ENCODE peak calls at places on chromosomes 13 and 19, in five cellular contexts. One of them, this sample, is unnamed.

GRCh38 chr13:32830632-32831031 is 185.6 kb upstream of the KL start:
- DNase-seq in mesendoderm: no peak
- DNase-seq in suprapubic skin: no peak
- DNase-seq in tibial nerve: no peak
- DNase-seq in effector memory CD4-positive, alpha-beta T cell: no peak
- DNase-seq in this sample: no peak

GRCh38 chr19:4474504-4475136 is 2.5 kb downstream of the HDGFL2 start:
- DNase-seq in mesendoderm: peak
- DNase-seq in suprapubic skin: no peak
- DNase-seq in tibial nerve: no peak
- DNase-seq in effector memory CD4-positive, alpha-beta T cell: no peak
- DNase-seq in this sample: peak

GRCh38 chr13:38667526-38668094 is 19.3 kb upstream of the FREM2 start:
- DNase-seq in mesendoderm: no peak
- DNase-seq in suprapubic skin: no peak
- DNase-seq in tibial nerve: no peak
- DNase-seq in effector memory CD4-positive, alpha-beta T cell: no peak
- DNase-seq in this sample: no peak

GRCh38 chr19:41298327-41298964 is 11.5 kb upstream of the CCDC97 start:
- DNase-seq in mesendoderm: peak
- DNase-seq in suprapubic skin: no peak
- DNase-seq in tibial nerve: peak
- DNase-seq in effector memory CD4-positive, alpha-beta T cell: peak
- DNase-seq in this sample: no peak

GRCh38 chr19:46442808-46443450 is 14.2 kb upstream of the PNMA8C start:
- DNase-seq in mesendoderm: no peak
- DNase-seq in suprapubic skin: no peak
- DNase-seq in tibial nerve: no peak
- DNase-seq in effector memory CD4-positive, alpha-beta T cell: no peak
- DNase-seq in this sample: no peak

GRCh38 chr13:110433014-110433413 is 125.9 kb downstream of the COL4A2 start:
- DNase-seq in mesendoderm: no peak
- DNase-seq in suprapubic skin: no peak
- DNase-seq in tibial nerve: no peak
- DNase-seq in effector memory CD4-positive, alpha-beta T cell: no peak
- DNase-seq in this sample: no peak

GRCh38 chr19:19098703-19099632 is 35.2 kb downstream of the SLC25A42 start:
- DNase-seq in mesendoderm: no peak
- DNase-seq in suprapubic skin: no peak
- DNase-seq in tibial nerve: no peak
- DNase-seq in effector memory CD4-positive, alpha-beta T cell: no peak
- DNase-seq in this sample: peak

GRCh38 chr13:99362362-99362761 is 55.2 kb upstream of the GPR183 start:
- DNase-seq in mesendoderm: no peak
- DNase-seq in suprapubic skin: no peak
- DNase-seq in tibial nerve: no peak
- DNase-seq in effector memory CD4-positive, alpha-beta T cell: no peak
- DNase-seq in this sample: no peak

GRCh38 chr19:3608750-3609322 is 2.2 kb upstream of the TBXA2R start:
- DNase-seq in mesendoderm: no peak
- DNase-seq in suprapubic skin: no peak
- DNase-seq in tibial nerve: no peak
- DNase-seq in effector memory CD4-positive, alpha-beta T cell: no peak
- DNase-seq in this sample: no peak

GRCh38 chr13:108213946-108214345 is 1.4 kb downstream of the LIG4 start:
- DNase-seq in mesendoderm: no peak
- DNase-seq in suprapubic skin: no peak
- DNase-seq in tibial nerve: no peak
- DNase-seq in effector memory CD4-positive, alpha-beta T cell: no peak
- DNase-seq in this sample: no peak

GRCh38 chr13:45833663-45834062 is 17.9 kb downstream of the SIAH3 start:
- DNase-seq in mesendoderm: no peak
- DNase-seq in suprapubic skin: no peak
- DNase-seq in tibial nerve: no peak
- DNase-seq in effector memory CD4-positive, alpha-beta T cell: no peak
- DNase-seq in this sample: no peak

GRCh38 chr13:74073231-74073630 is 61.0 kb downstream of the KLF12 start:
- DNase-seq in mesendoderm: no peak
- DNase-seq in suprapubic skin: no peak
- DNase-seq in tibial nerve: no peak
- DNase-seq in effector memory CD4-positive, alpha-beta T cell: no peak
- DNase-seq in this sample: no peak

GRCh38 chr19:45770192-45771101 is 1.4 kb upstream of the SIX5 start:
- DNase-seq in mesendoderm: peak
- DNase-seq in suprapubic skin: peak
- DNase-seq in tibial nerve: peak
- DNase-seq in effector memory CD4-positive, alpha-beta T cell: peak
- DNase-seq in this sample: peak

GRCh38 chr13:112743451-112744305 is 53.8 kb downstream of the ATP11A start:
- DNase-seq in mesendoderm: no peak
- DNase-seq in suprapubic skin: no peak
- DNase-seq in tibial nerve: no peak
- DNase-seq in effector memory CD4-positive, alpha-beta T cell: no peak
- DNase-seq in this sample: no peak

GRCh38 chr19:28341810-28342350 is 871.1 kb downstream of the UQCRFS1 start:
- DNase-seq in mesendoderm: no peak
- DNase-seq in suprapubic skin: no peak
- DNase-seq in tibial nerve: no peak
- DNase-seq in effector memory CD4-positive, alpha-beta T cell: no peak
- DNase-seq in this sample: no peak

GRCh38 chr13:44618326-44618725 is 42.2 kb upstream of the TSC22D1 start:
- DNase-seq in mesendoderm: no peak
- DNase-seq in suprapubic skin: no peak
- DNase-seq in tibial nerve: no peak
- DNase-seq in effector memory CD4-positive, alpha-beta T cell: no peak
- DNase-seq in this sample: no peak

GRCh38 chr13:26896986-26897668 is 136.5 kb upstream of the GPR12 start:
- DNase-seq in mesendoderm: peak
- DNase-seq in suprapubic skin: no peak
- DNase-seq in tibial nerve: no peak
- DNase-seq in effector memory CD4-positive, alpha-beta T cell: no peak
- DNase-seq in this sample: peak

GRCh38 chr19:45615795-45616708 is 14.0 kb upstream of the GPR4 start:
- DNase-seq in mesendoderm: peak
- DNase-seq in suprapubic skin: peak
- DNase-seq in tibial nerve: peak
- DNase-seq in effector memory CD4-positive, alpha-beta T cell: peak
- DNase-seq in this sample: peak

GRCh38 chr19:45492627-45493470 is 4.0 kb downstream of the RTN2 start:
- DNase-seq in mesendoderm: peak
- DNase-seq in suprapubic skin: no peak
- DNase-seq in tibial nerve: no peak
- DNase-seq in effector memory CD4-positive, alpha-beta T cell: no peak
- DNase-seq in this sample: peak

GRCh38 chr19:15280915-15281683 is 48.9 kb upstream of the EPHX3 start:
- DNase-seq in mesendoderm: peak
- DNase-seq in suprapubic skin: peak
- DNase-seq in tibial nerve: peak
- DNase-seq in effector memory CD4-positive, alpha-beta T cell: no peak
- DNase-seq in this sample: no peak

GRCh38 chr19:15900504-15900903 is 2.6 kb upstream of the CYP4F2 start:
- DNase-seq in mesendoderm: no peak
- DNase-seq in suprapubic skin: no peak
- DNase-seq in tibial nerve: no peak
- DNase-seq in effector memory CD4-positive, alpha-beta T cell: no peak
- DNase-seq in this sample: no peak

GRCh38 chr19:677201-677600 is 1.0 kb downstream of the FSTL3 start:
- DNase-seq in mesendoderm: no peak
- DNase-seq in suprapubic skin: no peak
- DNase-seq in tibial nerve: peak
- DNase-seq in effector memory CD4-positive, alpha-beta T cell: no peak
- DNase-seq in this sample: peak

GRCh38 chr13:86945596-86945995 is 725.6 kb upstream of the SLITRK5 start:
- DNase-seq in mesendoderm: no peak
- DNase-seq in suprapubic skin: no peak
- DNase-seq in tibial nerve: no peak
- DNase-seq in effector memory CD4-positive, alpha-beta T cell: no peak
- DNase-seq in this sample: no peak

GRCh38 chr19:47240996-47241918 is 10.3 kb upstream of the BBC3 start:
- DNase-seq in mesendoderm: peak
- DNase-seq in suprapubic skin: no peak
- DNase-seq in tibial nerve: peak
- DNase-seq in effector memory CD4-positive, alpha-beta T cell: peak
- DNase-seq in this sample: peak

GRCh38 chr13:113628291-113629270 is 29.4 kb downstream of the ATP4B start:
- DNase-seq in mesendoderm: no peak
- DNase-seq in suprapubic skin: peak
- DNase-seq in tibial nerve: no peak
- DNase-seq in effector memory CD4-positive, alpha-beta T cell: no peak
- DNase-seq in this sample: no peak

DNA sequence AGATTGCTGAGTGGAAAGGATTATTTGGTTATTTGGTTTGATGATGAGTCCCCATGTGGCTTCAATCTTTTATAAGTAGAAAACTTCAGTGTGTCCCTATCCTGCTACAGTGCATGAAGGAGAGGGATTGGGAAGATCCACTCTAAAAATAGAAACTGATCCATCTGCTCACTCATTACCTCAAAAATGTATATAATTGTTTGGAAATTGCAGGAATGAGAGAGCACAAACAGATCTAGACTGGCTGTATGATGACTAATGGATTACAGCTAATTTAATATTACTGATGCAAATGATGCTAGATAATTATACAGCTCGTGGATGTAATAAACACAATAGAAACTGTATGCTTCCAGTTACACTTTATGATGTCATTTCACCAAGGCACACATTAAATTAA is 625.3 kb upstream of the PRR20A start:
- DNase-seq in mesendoderm: no peak
- DNase-seq in suprapubic skin: no peak
- DNase-seq in tibial nerve: no peak
- DNase-seq in effector memory CD4-positive, alpha-beta T cell: no peak
- DNase-seq in this sample: no peak
- H3K4me3 ChIP-seq in mesendoderm: no peak
- H3K4me3 ChIP-seq in suprapubic skin: no peak
- H3K4me3 ChIP-seq in tibial nerve: no peak
- H3K4me3 ChIP-seq in effector memory CD4-positive, alpha-beta T cell: no peak
- H3K4me3 ChIP-seq in this sample: no peak

DNA sequence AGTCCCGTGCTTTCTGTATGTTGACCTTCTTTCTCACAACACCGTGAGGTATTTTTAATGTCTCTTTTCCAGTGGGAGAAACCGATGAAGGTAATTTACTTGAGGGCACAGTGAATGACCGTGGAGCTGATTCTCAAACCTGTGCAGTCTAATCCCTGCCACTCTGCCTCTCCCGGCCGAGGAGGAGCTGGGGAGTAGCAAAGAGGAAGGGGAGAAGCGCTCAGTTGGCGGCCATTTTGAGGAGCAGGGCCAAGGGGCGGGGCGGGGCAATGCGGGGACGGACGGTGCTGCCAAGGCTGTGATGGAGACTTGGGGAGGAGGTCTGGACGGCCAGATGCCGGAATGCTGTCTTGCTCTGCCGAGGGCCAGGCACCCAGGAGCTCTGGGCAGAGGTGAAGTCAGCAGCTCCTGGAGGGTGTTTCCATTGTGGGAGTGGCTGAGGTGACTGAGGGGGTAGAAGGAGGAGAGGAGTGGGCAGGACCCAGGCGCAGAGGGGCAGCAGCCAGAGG is 12.4 kb upstream of the RANBP3 start:
- DNase-seq in mesendoderm: peak
- DNase-seq in suprapubic skin: no peak
- DNase-seq in tibial nerve: no peak
- DNase-seq in effector memory CD4-positive, alpha-beta T cell: no peak
- DNase-seq in this sample: peak
- H3K4me3 ChIP-seq in mesendoderm: no peak
- H3K4me3 ChIP-seq in suprapubic skin: no peak
- H3K4me3 ChIP-seq in tibial nerve: peak
- H3K4me3 ChIP-seq in effector memory CD4-positive, alpha-beta T cell: no peak
- H3K4me3 ChIP-seq in this sample: peak

GRCh38 chr19:42370667-42371066 is 19.4 kb downstream of the CNFN start:
- DNase-seq in mesendoderm: peak
- DNase-seq in suprapubic skin: no peak
- DNase-seq in tibial nerve: no peak
- DNase-seq in effector memory CD4-positive, alpha-beta T cell: no peak
- DNase-seq in this sample: peak

GRCh38 chr19:42368360-42368759 is 21.7 kb downstream of the CNFN start:
- DNase-seq in mesendoderm: no peak
- DNase-seq in suprapubic skin: no peak
- DNase-seq in tibial nerve: no peak
- DNase-seq in effector memory CD4-positive, alpha-beta T cell: no peak
- DNase-seq in this sample: no peak

GRCh38 chr19:42370068-42370520 is 20.0 kb downstream of the CNFN start:
- DNase-seq in mesendoderm: no peak
- DNase-seq in suprapubic skin: no peak
- DNase-seq in tibial nerve: no peak
- DNase-seq in effector memory CD4-positive, alpha-beta T cell: no peak
- DNase-seq in this sample: peak

GRCh38 chr19:42368765-42369164 is 21.3 kb downstream of the CNFN start:
- DNase-seq in mesendoderm: no peak
- DNase-seq in suprapubic skin: no peak
- DNase-seq in tibial nerve: no peak
- DNase-seq in effector memory CD4-positive, alpha-beta T cell: no peak
- DNase-seq in this sample: no peak

GRCh38 chr19:42369433-42370067 is 20.5 kb downstream of the CNFN start:
- DNase-seq in mesendoderm: no peak
- DNase-seq in suprapubic skin: no peak
- DNase-seq in tibial nerve: no peak
- DNase-seq in effector memory CD4-positive, alpha-beta T cell: no peak
- DNase-seq in this sample: no peak
- H3K4me3 ChIP-seq in mesendoderm: no peak
- H3K4me3 ChIP-seq in suprapubic skin: no peak
- H3K4me3 ChIP-seq in tibial nerve: no peak
- H3K4me3 ChIP-seq in effector memory CD4-positive, alpha-beta T cell: no peak
- H3K4me3 ChIP-seq in this sample: no peak

DNA sequence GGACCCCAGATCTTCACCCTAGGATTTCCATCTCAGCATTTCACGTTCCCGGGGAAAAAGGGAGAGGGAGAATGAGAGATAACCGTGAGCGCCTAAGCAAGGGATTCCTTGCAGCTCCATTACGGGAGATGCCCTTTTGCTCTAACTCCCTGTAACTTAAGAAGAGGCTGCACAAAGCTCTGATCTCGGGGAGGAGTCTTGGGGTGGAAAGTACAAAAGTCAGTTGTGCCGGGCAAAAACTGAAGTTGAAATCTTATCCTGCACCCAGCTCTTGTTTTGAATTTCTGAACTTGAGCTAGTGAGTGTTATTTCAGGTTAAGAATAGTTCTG is 256.4 kb upstream of the SOX21 start:
- DNase-seq in mesendoderm: no peak
- DNase-seq in suprapubic skin: no peak
- DNase-seq in tibial nerve: no peak
- DNase-seq in effector memory CD4-positive, alpha-beta T cell: no peak
- DNase-seq in this sample: peak
- H3K4me3 ChIP-seq in mesendoderm: no peak
- H3K4me3 ChIP-seq in suprapubic skin: peak
- H3K4me3 ChIP-seq in tibial nerve: peak
- H3K4me3 ChIP-seq in effector memory CD4-positive, alpha-beta T cell: no peak
- H3K4me3 ChIP-seq in this sample: peak

GRCh38 chr19:20422616-20423205 is 142.9 kb downstream of the ZNF737 start:
- DNase-seq in mesendoderm: peak
- DNase-seq in suprapubic skin: no peak
- DNase-seq in tibial nerve: no peak
- DNase-seq in effector memory CD4-positive, alpha-beta T cell: no peak
- DNase-seq in this sample: no peak
- H3K4me3 ChIP-seq in mesendoderm: no peak
- H3K4me3 ChIP-seq in suprapubic skin: peak
- H3K4me3 ChIP-seq in tibial nerve: peak
- H3K4me3 ChIP-seq in effector memory CD4-positive, alpha-beta T cell: peak
- H3K4me3 ChIP-seq in this sample: no peak

This sample was measured in H7.